ENCODE peak calls at places on chromosomes 12 and 14, in four cellular contexts. G is H9, H is H1, N is mesendoderm. B is an unnamed sample.

GRCh38 chr12:54890339-54890738 is 36.0 kb downstream of the MUCL1 start:
- DNase-seq in G (no peak), H (no peak), N (no peak), B (no peak)

GRCh38 chr14:73008501-73008900 is 18.4 kb downstream of the ZFYVE1 start:
- DNase-seq in G (no peak), H (no peak), N (no peak), B (peak)

GRCh38 chr12:15180325-15180724 is 40.9 kb downstream of the RERG start:
- DNase-seq in G (no peak), H (no peak), N (no peak), B (no peak)

GRCh38 chr14:58297412-58297761 is 968 bp upstream of the ARID4A start:
- DNase-seq in G (no peak), H (no peak), N (no peak), B (no peak)

GRCh38 chr12:45756666-45757065 is 27.2 kb downstream of the ARID2 start:
- DNase-seq in G (no peak), H (no peak), N (no peak), B (peak)

GRCh38 chr12:13924286-13924685 is 57.1 kb downstream of the GRIN2B start:
- DNase-seq in G (no peak), H (no peak), N (no peak), B (no peak)

GRCh38 chr12:120437735-120438494 is at the start of gene COX6A1:
- DNase-seq in G (peak), H (peak), N (peak), B (peak)

GRCh38 chr12:27383429-27384260 is 51.0 kb downstream of the BMAL2 start:
- DNase-seq in G (peak), H (peak), N (peak), B (peak)

GRCh38 chr12:41510470-41510869 is 322.4 kb downstream of the PDZRN4 start:
- DNase-seq in G (no peak), H (no peak), N (no peak), B (no peak)

GRCh38 chr14:30874120-30874998 is at the start of gene COCH:
- DNase-seq in G (peak), H (peak), N (peak), B (no peak)

GRCh38 chr14:54627718-54628345 is 60.9 kb downstream of the SAMD4A start:
- DNase-seq in G (no peak), H (no peak), N (peak), B (peak)

GRCh38 chr14:24280797-24281460 is 9.5 kb upstream of the RABGGTA start:
- DNase-seq in G (no peak), H (no peak), N (no peak), B (no peak)

GRCh38 chr14:40122978-40123648 is 690.9 kb upstream of the FBXO33 start:
- DNase-seq in G (no peak), H (no peak), N (peak), B (no peak)

GRCh38 chr12:41769810-41770209 is 374.9 kb downstream of the GXYLT1 start:
- DNase-seq in G (no peak), H (no peak), N (no peak), B (no peak)

GRCh38 chr12:57459750-57460400 is at the start of gene GLI1:
- DNase-seq in G (peak), H (no peak), N (peak), B (peak)

GRCh38 chr14:51157012-51157411 is 62.1 kb upstream of the TRIM9 start:
- DNase-seq in G (no peak), H (no peak), N (peak), B (peak)

GRCh38 chr12:10163084-10163483 is 8.8 kb downstream of the OLR1 start:
- DNase-seq in G (no peak), H (no peak), N (no peak), B (no peak)

GRCh38 chr12:779745-780734 is 27.7 kb downstream of the WNK1 start:
- DNase-seq in G (no peak), H (no peak), N (no peak), B (peak)

GRCh38 chr14:27528328-27528727 is 930.5 kb upstream of the NOVA1 start:
- DNase-seq in G (no peak), H (no peak), N (peak), B (no peak)
- H4K5ac ChIP-seq in G (no peak), H (no peak), N (no peak), B (no peak)

GRCh38 chr12:76866146-76866545 is 12.7 kb downstream of the CSRP2 start:
- DNase-seq in G (no peak), H (no peak), N (no peak), B (no peak)
- H3K9ac ChIP-seq in G (no peak), H (no peak), N (no peak), B (no peak)

GRCh38 chr14:81147140-81147897 is 73.4 kb downstream of the GTF2A1 start:
- DNase-seq in G (no peak), H (no peak), N (no peak), B (no peak)

GRCh38 chr14:81143793-81144192 is 77.0 kb downstream of the GTF2A1 start:
- DNase-seq in G (no peak), H (no peak), N (no peak), B (no peak)

GRCh38 chr14:81144811-81145598 is 75.8 kb downstream of the GTF2A1 start:
- DNase-seq in G (no peak), H (no peak), N (no peak), B (no peak)

GRCh38 chr14:81153187-81153586 is 67.6 kb downstream of the GTF2A1 start:
- DNase-seq in G (no peak), H (no peak), N (no peak), B (no peak)

DNA sequence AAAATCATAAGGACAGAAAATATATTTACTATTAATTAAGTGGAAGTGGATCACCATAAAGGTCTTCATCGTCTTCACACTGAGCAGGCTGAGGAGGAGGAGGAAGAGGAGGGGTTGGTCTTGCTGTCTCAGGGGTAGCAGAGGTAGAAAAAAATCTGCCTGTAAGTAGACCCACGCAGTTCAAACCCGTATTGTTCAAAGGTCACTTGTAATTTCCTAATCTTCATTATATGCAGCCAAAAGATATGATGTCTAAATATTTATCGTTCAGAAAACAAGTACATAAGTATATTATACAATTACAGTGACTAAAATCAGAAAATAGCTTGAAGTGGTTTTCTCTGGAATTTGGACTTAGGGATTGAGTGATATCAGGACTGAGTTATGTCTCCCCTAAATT is 72.1 kb downstream of the GTF2A1 start:
- DNase-seq in G (no peak), H (no peak), N (no peak), B (no peak)
- H4K5ac ChIP-seq in G (no peak), H (no peak), N (no peak), B (no peak)

GRCh38 chr12:116144384-116144783 is 133.1 kb downstream of the MED13L start:
- DNase-seq in G (no peak), H (no peak), N (no peak), B (no peak)
- H3K9ac ChIP-seq in G (no peak), H (no peak), N (no peak), B (no peak)